ENCODE peak calls at places on chromosomes 3 and 15, in five cellular contexts. One of them, this sample, is unnamed.

GRCh38 chr3:53628546-53629395 is 134.4 kb downstream of the CACNA1D start:
- DNase-seq in GM12878: no peak
- DNase-seq in SK-N-SH: no peak
- DNase-seq in K562: no peak
- DNase-seq in HepG2: no peak
- DNase-seq in this sample: no peak

GRCh38 chr15:70098170-70098460 is 398 bp upstream of the TLE3 start:
- DNase-seq in HepG2: no peak
- DNase-seq in GM12878: no peak
- DNase-seq in SK-N-SH: no peak
- DNase-seq in K562: no peak
- DNase-seq in this sample: no peak

GRCh38 chr15:57352535-57353316 is 23.6 kb upstream of the CGNL1 start:
- DNase-seq in K562: no peak
- DNase-seq in SK-N-SH: no peak
- DNase-seq in HepG2: peak
- DNase-seq in GM12878: no peak
- DNase-seq in this sample: no peak

GRCh38 chr3:192188218-192188835 is 539.0 kb downstream of the FGF12 start:
- DNase-seq in HepG2: peak
- DNase-seq in K562: peak
- DNase-seq in GM12878: no peak
- DNase-seq in SK-N-SH: peak
- DNase-seq in this sample: peak

GRCh38 chr3:100106531-100107155 is 7.7 kb downstream of the FILIP1L start:
- DNase-seq in K562: no peak
- DNase-seq in SK-N-SH: no peak
- DNase-seq in GM12878: no peak
- DNase-seq in HepG2: no peak
- DNase-seq in this sample: no peak

GRCh38 chr15:67105065-67105951 is 39.9 kb downstream of the SMAD3 start:
- DNase-seq in SK-N-SH: no peak
- DNase-seq in GM12878: no peak
- DNase-seq in K562: no peak
- DNase-seq in HepG2: peak
- DNase-seq in this sample: peak

GRCh38 chr15:69163124-69163669 is 2.8 kb downstream of the GLCE start:
- DNase-seq in SK-N-SH: no peak
- DNase-seq in HepG2: no peak
- DNase-seq in K562: no peak
- DNase-seq in GM12878: no peak
- DNase-seq in this sample: no peak

GRCh38 chr3:160061525-160061924 is 72.9 kb downstream of the IL12A start:
- DNase-seq in K562: no peak
- DNase-seq in HepG2: no peak
- DNase-seq in SK-N-SH: no peak
- DNase-seq in GM12878: no peak
- DNase-seq in this sample: no peak

GRCh38 chr3:11534011-11534782 is 109.5 kb downstream of the VGLL4 start:
- DNase-seq in HepG2: no peak
- DNase-seq in K562: no peak
- DNase-seq in SK-N-SH: no peak
- DNase-seq in GM12878: no peak
- DNase-seq in this sample: no peak

GRCh38 chr15:87826119-87826730 is 430.3 kb downstream of the NTRK3 start:
- DNase-seq in K562: no peak
- DNase-seq in HepG2: no peak
- DNase-seq in SK-N-SH: no peak
- DNase-seq in GM12878: no peak
- DNase-seq in this sample: no peak

GRCh38 chr3:67517781-67518180 is 136.6 kb downstream of the SUCLG2 start:
- DNase-seq in HepG2: no peak
- DNase-seq in SK-N-SH: no peak
- DNase-seq in GM12878: no peak
- DNase-seq in K562: no peak
- DNase-seq in this sample: no peak

GRCh38 chr3:151203053-151203420 is at the start of gene GPR171:
- DNase-seq in HepG2: no peak
- DNase-seq in K562: no peak
- DNase-seq in GM12878: peak
- DNase-seq in SK-N-SH: no peak
- DNase-seq in this sample: no peak
- TF ChIP-seq RAD21 in HepG2: no peak
- TF ChIP-seq RAD21 in K562: no peak
- TF ChIP-seq RAD21 in GM12878: no peak
- TF ChIP-seq RAD21 in SK-N-SH: no peak
- TF ChIP-seq RAD21 in this sample: no peak

DNA sequence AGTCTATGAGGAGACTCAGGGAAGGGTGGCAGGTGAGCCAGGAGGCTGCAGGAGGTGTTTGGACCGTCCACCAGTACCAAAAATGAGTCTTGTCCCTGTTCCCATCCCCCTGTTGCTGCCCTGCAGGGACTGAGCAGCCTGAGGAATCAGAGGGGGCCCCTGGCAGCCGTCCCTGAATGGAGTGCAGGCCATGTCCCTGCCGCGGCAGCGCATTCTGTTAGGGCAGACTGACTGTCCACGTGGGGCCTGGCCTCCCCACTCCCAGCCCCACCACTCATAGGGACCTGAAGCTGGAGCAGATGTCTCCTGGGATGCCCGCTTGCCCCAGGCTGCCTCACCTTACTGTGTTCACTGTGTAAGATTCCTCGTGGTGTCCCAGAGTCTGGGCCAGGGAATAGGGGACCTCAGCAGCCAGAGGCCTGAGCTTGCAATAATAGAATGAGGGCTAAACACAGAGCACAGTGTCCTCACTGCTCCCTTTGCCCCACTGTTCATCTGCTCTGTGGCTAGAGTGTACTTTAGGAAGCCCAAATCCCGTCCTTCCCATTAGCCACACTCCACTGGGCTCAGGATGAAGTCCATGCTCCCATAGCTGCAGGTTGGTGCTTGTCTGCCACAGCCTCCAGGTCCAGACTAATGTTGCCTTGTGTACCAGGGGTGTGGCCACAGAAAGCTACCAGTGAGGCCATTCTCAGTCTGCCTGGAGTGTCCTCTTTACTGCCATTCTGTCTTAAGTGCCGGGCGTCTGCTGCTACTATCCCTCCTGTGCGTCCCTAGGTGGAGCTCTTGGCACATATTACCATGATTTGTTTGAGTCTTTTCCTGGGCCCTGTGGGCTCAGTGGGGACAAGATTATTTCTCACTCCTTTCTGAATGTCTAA is 63.2 kb downstream of the HCN4 start:
- DNase-seq in GM12878: no peak
- DNase-seq in HepG2: peak
- DNase-seq in SK-N-SH: peak
- DNase-seq in K562: peak
- DNase-seq in this sample: peak
- TF ChIP-seq ZBTB33 in GM12878: no peak
- TF ChIP-seq ZBTB33 in HepG2: no peak
- TF ChIP-seq ZBTB33 in SK-N-SH: no peak
- TF ChIP-seq ZBTB33 in K562: no peak
- TF ChIP-seq ZBTB33 in this sample: no peak

DNA sequence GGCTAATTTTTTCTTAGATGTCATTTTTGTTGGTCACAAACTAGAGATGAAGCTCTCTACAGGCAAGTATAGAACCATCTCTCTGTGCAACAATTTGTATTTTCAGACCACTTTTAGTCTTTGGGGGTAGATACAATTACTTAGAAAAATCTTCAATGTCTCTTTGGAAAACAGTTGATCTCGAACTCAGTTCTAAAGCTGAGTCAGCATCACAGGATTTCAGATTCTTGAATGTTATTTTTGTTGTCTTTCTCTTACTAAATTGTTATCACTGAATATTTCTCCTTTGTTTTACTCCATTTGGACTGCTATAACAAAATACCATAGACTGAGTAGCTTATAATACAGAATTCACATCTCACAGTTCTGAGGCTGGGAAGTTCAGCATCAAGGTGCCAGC is 1557.0 kb downstream of the SI start:
- DNase-seq in HepG2: no peak
- DNase-seq in GM12878: no peak
- DNase-seq in SK-N-SH: no peak
- DNase-seq in K562: no peak
- DNase-seq in this sample: no peak
- TF ChIP-seq RAD21 in HepG2: no peak
- TF ChIP-seq RAD21 in GM12878: no peak
- TF ChIP-seq RAD21 in SK-N-SH: no peak
- TF ChIP-seq RAD21 in K562: no peak
- TF ChIP-seq RAD21 in this sample: no peak

DNA sequence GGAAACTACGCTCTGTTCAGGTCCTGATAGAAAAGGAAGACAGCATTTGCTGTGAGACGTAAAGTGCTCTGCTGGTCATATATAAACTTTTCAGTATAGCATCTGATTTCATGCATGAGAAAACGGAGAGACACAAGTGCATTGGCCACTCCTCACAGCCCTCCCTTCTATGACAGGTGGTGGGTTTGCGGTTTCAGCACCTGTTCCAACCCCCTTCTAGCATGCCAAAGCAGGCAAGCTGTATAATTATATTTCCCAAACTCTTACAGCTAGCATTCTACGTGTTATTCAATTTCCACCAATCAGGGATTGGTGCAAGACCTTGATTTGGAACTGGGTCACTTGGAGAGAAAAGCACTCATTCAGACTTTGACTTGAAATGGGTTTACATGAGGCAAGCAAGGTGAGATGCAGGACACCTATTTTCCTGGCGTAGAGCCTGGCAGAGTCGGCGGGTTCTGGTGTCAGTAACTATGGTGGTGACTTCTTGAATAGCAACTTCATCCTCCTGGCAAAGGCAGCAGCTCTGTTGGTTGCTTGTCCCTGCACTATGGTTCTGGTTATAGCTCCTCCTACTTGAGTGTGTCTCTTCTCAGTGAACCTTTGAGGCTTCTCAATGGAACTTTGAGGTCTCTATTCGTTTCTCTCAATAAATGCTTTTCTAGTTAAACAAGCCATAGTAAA is 356.5 kb downstream of the TBL1XR1 start:
- DNase-seq in K562: no peak
- DNase-seq in SK-N-SH: no peak
- DNase-seq in GM12878: no peak
- DNase-seq in HepG2: no peak
- DNase-seq in this sample: no peak
- TF ChIP-seq ZBTB33 in K562: no peak
- TF ChIP-seq ZBTB33 in SK-N-SH: no peak
- TF ChIP-seq ZBTB33 in GM12878: no peak
- TF ChIP-seq ZBTB33 in HepG2: no peak
- TF ChIP-seq ZBTB33 in this sample: no peak

GRCh38 chr15:99121207-99121606 is 16.3 kb downstream of the SYNM start:
- DNase-seq in GM12878: no peak
- DNase-seq in K562: no peak
- DNase-seq in SK-N-SH: no peak
- DNase-seq in HepG2: no peak
- DNase-seq in this sample: no peak

GRCh38 chr15:99121691-99122410 is 17.0 kb downstream of the SYNM start:
- DNase-seq in SK-N-SH: no peak
- DNase-seq in K562: no peak
- DNase-seq in HepG2: no peak
- DNase-seq in GM12878: no peak
- DNase-seq in this sample: no peak

GRCh38 chr15:99123706-99124451 is 19.0 kb downstream of the SYNM start:
- DNase-seq in SK-N-SH: peak
- DNase-seq in K562: peak
- DNase-seq in HepG2: peak
- DNase-seq in GM12878: no peak
- DNase-seq in this sample: peak

GRCh38 chr15:99124641-99125040 is 19.8 kb downstream of the SYNM start:
- DNase-seq in HepG2: no peak
- DNase-seq in SK-N-SH: no peak
- DNase-seq in GM12878: no peak
- DNase-seq in K562: no peak
- DNase-seq in this sample: no peak

DNA sequence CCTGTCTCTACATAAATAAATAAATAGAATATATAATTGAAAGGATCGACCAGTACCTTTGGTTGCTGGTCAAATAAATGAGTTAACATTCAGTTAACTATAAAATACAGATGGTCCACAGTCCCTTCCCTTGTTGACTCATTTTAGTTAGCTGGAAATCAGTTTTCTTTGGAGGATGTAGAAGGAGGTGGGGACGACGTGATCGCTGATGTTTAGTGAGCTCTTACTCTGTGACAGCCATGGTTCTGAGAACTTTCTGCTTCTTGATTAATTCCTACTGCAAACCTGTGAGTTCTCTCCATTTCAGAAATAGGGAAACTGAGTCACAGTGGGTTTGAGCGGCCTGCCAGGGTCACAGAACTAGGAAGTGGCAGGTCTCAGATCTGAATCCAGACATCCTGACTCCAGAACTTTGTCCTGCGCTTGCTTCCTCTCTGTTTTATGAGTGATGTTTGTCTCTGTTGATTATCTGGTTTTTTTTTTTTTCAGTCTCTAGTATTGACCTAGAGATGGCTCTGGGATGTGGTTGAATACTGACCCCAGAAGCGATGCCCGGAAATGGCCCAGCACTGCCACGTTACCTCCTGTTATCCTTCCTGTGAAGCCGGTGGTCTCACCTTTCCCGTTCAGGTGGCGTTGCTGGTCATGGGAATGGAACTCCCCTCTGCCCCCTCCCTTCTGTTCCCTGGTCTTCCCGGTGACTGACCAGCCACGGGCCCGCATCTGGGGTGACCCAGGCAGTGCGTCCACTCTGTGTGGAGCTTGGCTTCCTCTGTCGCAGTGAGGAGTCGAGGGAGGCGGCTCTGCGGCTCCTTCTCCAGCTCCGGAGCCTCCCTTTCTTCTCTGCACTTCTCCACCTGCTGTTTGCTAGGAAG is 18.2 kb downstream of the SYNM start:
- DNase-seq in GM12878: no peak
- DNase-seq in HepG2: no peak
- DNase-seq in SK-N-SH: no peak
- DNase-seq in K562: no peak
- DNase-seq in this sample: no peak
- TF ChIP-seq RAD21 in GM12878: no peak
- TF ChIP-seq RAD21 in HepG2: no peak
- TF ChIP-seq RAD21 in SK-N-SH: no peak
- TF ChIP-seq RAD21 in K562: no peak
- TF ChIP-seq RAD21 in this sample: no peak

GRCh38 chr3:186360779-186361178 is 1.3 kb downstream of the DGKG start:
- DNase-seq in K562: no peak
- DNase-seq in SK-N-SH: peak
- DNase-seq in GM12878: no peak
- DNase-seq in HepG2: no peak
- DNase-seq in this sample: no peak
- TF ChIP-seq ZBTB33 in K562: no peak
- TF ChIP-seq ZBTB33 in SK-N-SH: no peak
- TF ChIP-seq ZBTB33 in GM12878: no peak
- TF ChIP-seq ZBTB33 in HepG2: no peak
- TF ChIP-seq ZBTB33 in this sample: no peak

GRCh38 chr15:60477991-60478632 is 830 bp downstream of the ICE2 start:
- DNase-seq in HepG2: peak
- DNase-seq in SK-N-SH: peak
- DNase-seq in GM12878: peak
- DNase-seq in K562: peak
- DNase-seq in this sample: no peak
- TF ChIP-seq RAD21 in HepG2: no peak
- TF ChIP-seq RAD21 in SK-N-SH: no peak
- TF ChIP-seq RAD21 in GM12878: no peak
- TF ChIP-seq RAD21 in K562: no peak
- TF ChIP-seq RAD21 in this sample: no peak

GRCh38 chr3:186806173-186807055 is at the start of gene RFC4:
- DNase-seq in K562: peak
- DNase-seq in HepG2: peak
- DNase-seq in GM12878: no peak
- DNase-seq in SK-N-SH: peak
- DNase-seq in this sample: no peak
- TF ChIP-seq ZBTB33 in K562: no peak
- TF ChIP-seq ZBTB33 in HepG2: peak
- TF ChIP-seq ZBTB33 in GM12878: no peak
- TF ChIP-seq ZBTB33 in SK-N-SH: peak
- TF ChIP-seq ZBTB33 in this sample: peak

This sample was measured in HCT116.